ENCODE peak calls at places on chromosomes 7 and 10, in eight cellular contexts. J, H, B, U, N, T, X and M are unnamed samples.

GRCh38 chr7:64046041-64046389 is 781 bp downstream of the ZNF727 start:
- DNase-seq in J (no peak), H (no peak), B (no peak), U (no peak), N (no peak), T (no peak), X (no peak), M (no peak)

GRCh38 chr10:25102423-25102822 is 72.4 kb upstream of the GPR158 start:
- DNase-seq in J (no peak), H (no peak), B (no peak), U (no peak), N (no peak), T (no peak), X (no peak), M (no peak)

GRCh38 chr10:32161586-32161985 is 105.4 kb upstream of the KIF5B start:
- DNase-seq in J (no peak), H (no peak), B (no peak), U (no peak), N (no peak), T (no peak), X (no peak), M (no peak)

GRCh38 chr10:29946953-29947700 is 112.3 kb downstream of the JCAD start:
- DNase-seq in J (peak; percentile 83), H (no peak), B (peak; percentile 88), U (no peak), N (peak; percentile 84), T (no peak), X (peak; percentile 27), M (peak; percentile 57)

GRCh38 chr10:79162861-79163662 is 94.3 kb downstream of the ZMIZ1 start:
- DNase-seq in J (no peak), H (peak; percentile 48), B (peak; percentile 21), U (no peak), N (no peak), T (peak; percentile 64), X (no peak), M (peak; percentile 71)

GRCh38 chr10:7971949-7972348 is 82.5 kb upstream of the GATA3 start:
- DNase-seq in J (no peak), H (no peak), B (no peak), U (no peak), N (no peak), T (no peak), X (no peak), M (no peak)

GRCh38 chr10:126701526-126701925 is 31.0 kb upstream of the C10orf90 start:
- DNase-seq in J (no peak), H (no peak), B (no peak), U (no peak), N (no peak), T (no peak), X (no peak), M (no peak)

GRCh38 chr7:127588697-127589482 is 679 bp downstream of the ARF5 start:
- DNase-seq in J (peak; percentile 22), H (peak; percentile 82), B (peak; percentile 55), U (peak; percentile 77), N (no peak), T (peak; percentile 80), X (peak; percentile 84), M (peak; percentile 53)

GRCh38 chr7:25967278-25968204 is 184.5 kb upstream of the NFE2L3 start:
- DNase-seq in J (no peak), H (no peak), B (no peak), U (no peak), N (no peak), T (no peak), X (no peak), M (no peak)

GRCh38 chr10:129941199-129942018 is 22.7 kb downstream of the EBF3 start:
- DNase-seq in J (no peak), H (peak; percentile 51), B (no peak), U (no peak), N (no peak), T (no peak), X (no peak), M (no peak)

GRCh38 chr7:112622159-112622715 is 141.4 kb downstream of the LSMEM1 start:
- DNase-seq in J (no peak), H (no peak), B (no peak), U (no peak), N (no peak), T (no peak), X (no peak), M (no peak)

GRCh38 chr7:114082567-114082933 is 163.7 kb upstream of the PPP1R3A start:
- DNase-seq in J (no peak), H (no peak), B (no peak), U (peak; percentile 5), N (no peak), T (no peak), X (no peak), M (no peak)
- H3K27ac ChIP-seq in J (no peak overlapping the region), H (no peak overlapping the region), B (no peak overlapping the region), U (no peak overlapping the region), N (no peak overlapping the region), T (no peak overlapping the region), X (no peak overlapping the region), M (no peak overlapping the region)

DNA sequence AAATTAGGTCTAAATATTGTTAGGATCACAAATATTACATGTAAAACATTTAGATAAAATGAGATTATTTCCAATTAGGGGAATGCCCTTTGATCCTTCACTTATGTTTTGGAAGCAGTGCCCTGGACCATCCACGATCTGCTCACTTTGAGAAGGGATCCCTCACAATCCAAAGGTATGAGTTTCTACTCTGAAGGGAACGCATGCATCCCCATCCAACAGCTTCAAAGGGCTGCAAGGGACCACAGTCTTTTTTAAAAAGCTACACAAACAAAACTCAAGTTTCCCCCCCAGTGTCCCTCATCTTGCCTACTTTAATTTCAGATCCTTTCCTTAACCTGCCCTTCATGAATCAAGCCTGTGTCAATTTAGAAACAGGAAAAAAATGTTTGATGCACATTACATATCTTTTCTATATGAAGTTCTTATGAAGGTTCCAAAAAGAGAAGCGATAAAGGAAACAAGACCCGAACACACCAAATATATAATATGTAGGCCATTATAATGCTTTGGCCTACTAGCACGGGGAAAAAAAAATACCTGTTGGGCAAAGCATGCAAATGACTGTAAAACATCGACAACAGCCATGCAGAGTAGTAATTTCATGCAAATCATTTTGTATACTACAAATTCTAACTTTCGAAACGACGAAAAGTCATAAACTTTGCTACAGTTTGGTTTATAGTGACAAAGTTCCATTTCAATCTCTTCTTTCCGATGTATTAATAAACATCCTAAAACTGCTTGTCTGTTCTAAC is 2.0 kb downstream of the EIF3A start:
- DNase-seq in J (no peak), H (no peak), B (no peak), U (no peak), N (no peak), T (no peak), X (no peak), M (no peak)
- TF ChIP-seq CTCF in J (no peak), H (no peak), B (no peak), U (no peak), N (no peak), T (no peak), X (no peak), M (no peak)

GRCh38 chr10:58665361-58665760 is 152.7 kb downstream of the BICC1 start:
- DNase-seq in J (no peak), H (no peak), B (no peak), U (no peak), N (no peak), T (no peak), X (no peak), M (no peak)

GRCh38 chr10:58667658-58668310 is 155.1 kb downstream of the BICC1 start:
- DNase-seq in J (no peak), H (no peak), B (no peak), U (no peak), N (no peak), T (no peak), X (no peak), M (no peak)

GRCh38 chr10:58662314-58662713 is 149.6 kb downstream of the BICC1 start:
- DNase-seq in J (peak; percentile 91), H (no peak), B (peak; percentile 90), U (no peak), N (no peak), T (peak; percentile 57), X (no peak), M (peak; percentile 74)

GRCh38 chr10:58661902-58662301 is 149.2 kb downstream of the BICC1 start:
- DNase-seq in J (no peak), H (no peak), B (no peak), U (no peak), N (no peak), T (no peak), X (no peak), M (no peak)

DNA sequence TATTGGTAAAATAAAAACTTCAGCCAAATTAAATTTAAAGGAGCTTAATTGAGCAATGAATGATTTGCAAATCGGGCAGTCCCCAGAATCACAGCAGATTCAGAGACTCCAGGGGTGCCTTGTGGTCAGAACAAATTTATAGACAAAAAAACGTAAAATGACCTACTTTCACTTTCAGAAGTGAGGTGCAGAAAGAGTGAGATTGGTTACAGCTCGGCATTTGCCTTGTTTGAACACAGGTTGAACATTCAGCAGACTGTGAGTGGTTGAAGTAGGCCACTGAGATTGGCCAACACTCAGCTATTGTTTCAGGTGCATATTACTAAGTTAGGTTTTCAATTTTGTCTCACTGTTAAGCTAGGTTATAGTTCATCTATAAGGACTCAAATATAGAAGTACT is 153.4 kb downstream of the BICC1 start:
- DNase-seq in J (peak; percentile 14), H (no peak), B (peak; percentile 62), U (no peak), N (no peak), T (no peak), X (no peak), M (no peak)
- H3K27ac ChIP-seq in J (peak overlapping the region; percentile 36), H (no peak overlapping the region), B (peak overlapping the region; percentile 82), U (no peak overlapping the region), N (no peak overlapping the region), T (peak overlapping the region; percentile 37), X (no peak overlapping the region), M (no peak overlapping the region)

DNA sequence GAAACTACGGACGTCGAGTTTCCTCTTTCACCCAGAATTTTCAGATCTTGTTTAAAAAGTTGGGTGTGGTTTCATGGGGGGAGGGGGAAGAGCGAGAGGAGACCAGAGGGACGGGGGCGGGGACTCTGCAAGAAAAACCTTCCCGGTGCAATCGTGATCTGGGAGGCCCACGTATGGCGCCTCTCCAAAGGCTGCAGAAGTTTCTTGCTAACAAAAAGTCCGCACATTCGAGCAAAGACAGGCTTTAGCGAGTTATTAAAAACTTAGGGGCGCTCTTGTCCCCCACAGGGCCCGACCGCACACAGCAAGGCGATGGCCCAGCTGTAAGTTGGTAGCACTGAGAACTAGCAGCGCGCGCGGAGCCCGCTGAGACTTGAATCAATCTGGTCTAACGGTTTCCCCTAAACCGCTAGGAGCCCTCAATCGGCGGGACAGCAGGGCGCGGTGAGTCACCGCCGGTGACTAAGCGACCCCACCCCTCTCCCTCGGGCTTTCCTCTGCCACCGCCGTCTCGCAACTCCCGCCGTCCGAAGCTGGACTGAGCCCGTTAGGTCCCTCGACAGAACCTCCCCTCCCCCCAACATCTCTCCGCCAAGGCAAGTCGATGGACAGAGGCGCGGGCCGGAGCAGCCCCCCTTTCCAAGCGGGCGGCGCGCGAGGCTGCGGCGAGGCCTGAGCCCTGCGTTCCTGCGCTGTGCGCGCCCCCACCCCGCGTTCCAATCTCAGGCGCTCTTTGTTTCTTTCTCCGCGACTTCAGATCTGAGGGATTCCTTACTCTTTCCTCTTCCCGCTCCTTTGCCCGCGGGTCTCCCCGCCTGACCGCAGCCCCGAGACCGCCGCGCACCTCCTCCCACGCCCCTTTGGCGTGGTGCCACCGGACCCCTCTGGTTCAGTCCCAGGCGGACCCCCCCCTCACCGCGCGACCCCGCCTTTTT is at the start of gene VIM:
- DNase-seq in J (peak; percentile 97), H (peak; percentile 34), B (peak; percentile 97), U (peak; percentile 86), N (peak; percentile 97), T (peak; percentile 87), X (peak; percentile 94), M (peak; percentile 91)
- TF ChIP-seq CTCF in J (peak; percentile 28), H (no peak), B (no peak), U (peak; percentile 16), N (peak; percentile 26), T (no peak), X (no peak), M (no peak)